ENCODE peak calls at places on chromosomes 6 and 20, in six cellular contexts. L is dorsolateral prefrontal cortex, V is AG10803, P is AG04450, K is A549, T is heart left ventricle. Z is an unnamed sample.

GRCh38 chr6:168061269-168062210 is 17.5 kb downstream of the FRMD1 start:
- DNase-seq in L (no peak), V (no peak), P (no peak), K (no peak), T (no peak), Z (no peak)

GRCh38 chr20:42204261-42204660 is 586.1 kb upstream of the CHD6 start:
- DNase-seq in L (no peak), V (no peak), P (no peak), K (no peak), T (no peak), Z (no peak)

GRCh38 chr6:12096342-12096741 is 84.2 kb downstream of the HIVEP1 start:
- DNase-seq in L (no peak), V (no peak), P (no peak), K (no peak), T (no peak), Z (no peak)

GRCh38 chr6:154292855-154293519 is 63.6 kb downstream of the IPCEF1 start:
- DNase-seq in L (no peak), V (peak; percentile 50), P (peak; percentile 68), K (peak; percentile 8), T (no peak), Z (no peak)

GRCh38 chr20:9389321-9389720 is 125.1 kb upstream of the LAMP5 start:
- DNase-seq in L (no peak), V (no peak), P (no peak), K (no peak), T (no peak), Z (no peak)

GRCh38 chr20:62925420-62926228 is 681 bp downstream of the DIDO1 start:
- DNase-seq in L (no peak), V (peak; percentile 25), P (no peak), K (no peak), T (peak; percentile 41), Z (no peak)

GRCh38 chr6:158646023-158646888 is 1.7 kb upstream of the DYNLT1 start:
- DNase-seq in L (no peak), V (no peak), P (no peak), K (no peak), T (no peak), Z (no peak)

GRCh38 chr20:56368351-56369134 is 9.8 kb downstream of the FAM210B start:
- DNase-seq in L (no peak), V (no peak), P (no peak), K (no peak), T (no peak), Z (no peak)

GRCh38 chr6:45986746-45987274 is 28.9 kb downstream of the CLIC5 start:
- DNase-seq in L (no peak), V (no peak), P (no peak), K (no peak), T (peak; percentile 64), Z (no peak)

GRCh38 chr6:117840541-117840983 is 66.5 kb upstream of the SLC35F1 start:
- DNase-seq in L (no peak), V (peak; percentile 33), P (no peak), K (peak; percentile 18), T (no peak), Z (no peak)

GRCh38 chr6:144008501-144009245 is 614 bp upstream of the PLAGL1 start:
- DNase-seq in L (no peak), V (peak; percentile 8), P (no peak), K (no peak), T (no peak), Z (no peak)
- H3K4me3 ChIP-seq in L (peak overlapping the region; percentile 69), V (peak overlapping the region; percentile 54), P (peak overlapping the region; percentile 60), K (peak overlapping the region; percentile 58), T (peak overlapping the region; percentile 69), Z (peak overlapping the region; percentile 66)

GRCh38 chr6:9628819-9629218 is 786.1 kb downstream of the TFAP2A start:
- DNase-seq in L (no peak), V (no peak), P (no peak), K (no peak), T (no peak), Z (no peak)
- H3K4me3 ChIP-seq in L (no peak overlapping the region), V (no peak overlapping the region), P (no peak overlapping the region), K (no peak overlapping the region), T (no peak overlapping the region), Z (no peak overlapping the region)

GRCh38 chr6:160141001-160141726 is 19.5 kb downstream of the SLC22A1 start:
- DNase-seq in L (no peak), V (peak; percentile 48), P (peak; percentile 34), K (no peak), T (no peak), Z (no peak)
- H3K4me3 ChIP-seq in L (no peak overlapping the region), V (no peak overlapping the region), P (no peak overlapping the region), K (no peak overlapping the region), T (no peak overlapping the region), Z (no peak overlapping the region)

DNA sequence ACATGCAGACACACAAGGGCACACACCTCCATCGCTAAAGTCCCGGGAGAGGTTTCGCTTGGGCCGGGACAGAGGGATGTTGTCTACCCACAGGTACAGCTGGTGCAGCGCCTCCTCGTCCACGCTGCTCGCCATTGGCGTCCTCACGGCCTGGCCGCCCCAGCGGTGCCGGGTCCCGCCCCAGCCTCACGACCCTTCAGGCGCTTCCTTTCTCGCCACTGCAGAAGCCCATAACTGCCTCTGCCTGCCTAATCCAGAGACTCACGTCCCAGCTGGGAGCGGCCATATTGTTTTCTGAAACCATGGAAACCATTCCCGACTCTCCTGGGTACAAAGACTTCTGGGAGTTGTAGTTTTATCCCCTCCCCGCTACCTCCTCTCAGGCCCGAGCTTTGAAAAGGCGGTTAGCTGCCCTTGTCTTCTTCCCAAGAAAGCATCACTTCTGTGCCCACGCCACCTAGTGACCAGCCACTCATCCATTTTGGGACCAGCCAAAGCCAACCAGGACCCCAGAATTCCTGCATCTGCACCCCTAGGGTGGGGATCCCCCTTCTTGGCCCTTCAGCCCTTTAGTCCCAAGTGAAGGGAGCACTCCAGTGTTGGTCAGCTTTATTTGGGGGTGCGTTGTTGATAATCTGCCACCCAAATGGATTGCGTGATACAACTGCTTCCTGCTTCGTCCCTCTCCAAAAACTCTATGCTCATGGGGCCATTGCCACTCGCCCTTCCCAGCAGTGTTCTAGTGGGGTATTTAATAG is at the start of gene SPEF1:
- DNase-seq in L (peak; percentile 78), V (peak; percentile 92), P (peak; percentile 71), K (peak; percentile 100), T (peak; percentile 81), Z (peak; percentile 68)
- H3K4me3 ChIP-seq in L (peak within 1 kb of the TSS; percentile 60), V (peak within 1 kb of the TSS; percentile 59), P (peak within 1 kb of the TSS; percentile 56), K (peak within 1 kb of the TSS; percentile 47), T (peak within 1 kb of the TSS; percentile 45), Z (peak within 1 kb of the TSS; percentile 65)

Z was measured in breast epithelium.